ENCODE peak calls at places on chromosomes 5 and 9, in five cellular contexts. One of them, this sample, is unnamed.

GRCh38 chr5:132561601-132562000 is 4.8 kb downstream of the RAD50 start:
- DNase-seq in Right ventricle myocardium superior: no peak
- DNase-seq in tibial nerve: no peak
- DNase-seq in A673: no peak
- DNase-seq in endothelial cell: no peak
- DNase-seq in this sample: no peak

GRCh38 chr5:131413605-131414559 is 150.0 kb downstream of the CDC42SE2 start:
- DNase-seq in Right ventricle myocardium superior: no peak
- DNase-seq in tibial nerve: no peak
- DNase-seq in A673: peak; percentile 56
- DNase-seq in endothelial cell: no peak
- DNase-seq in this sample: no peak

GRCh38 chr9:109418827-109419226 is 79.3 kb downstream of the PTPN3 start:
- DNase-seq in Right ventricle myocardium superior: no peak
- DNase-seq in tibial nerve: no peak
- DNase-seq in A673: no peak
- DNase-seq in endothelial cell: no peak
- DNase-seq in this sample: no peak

GRCh38 chr9:95757026-95757425 is 118.5 kb upstream of the ERCC6L2 start:
- DNase-seq in Right ventricle myocardium superior: no peak
- DNase-seq in tibial nerve: peak; percentile 25
- DNase-seq in A673: peak; percentile 71
- DNase-seq in endothelial cell: no peak
- DNase-seq in this sample: no peak

GRCh38 chr9:96607971-96608370 is 11.7 kb downstream of the CDC14B start:
- DNase-seq in Right ventricle myocardium superior: no peak
- DNase-seq in tibial nerve: no peak
- DNase-seq in A673: no peak
- DNase-seq in endothelial cell: no peak
- DNase-seq in this sample: no peak

GRCh38 chr5:72166070-72166979 is 59.0 kb downstream of the MAP1B start:
- DNase-seq in Right ventricle myocardium superior: peak; percentile 71
- DNase-seq in tibial nerve: peak; percentile 58
- DNase-seq in A673: peak; percentile 99
- DNase-seq in endothelial cell: peak; percentile 27
- DNase-seq in this sample: no peak

GRCh38 chr9:6502399-6502798 is 89.4 kb downstream of the UHRF2 start:
- DNase-seq in Right ventricle myocardium superior: no peak
- DNase-seq in tibial nerve: no peak
- DNase-seq in A673: no peak
- DNase-seq in endothelial cell: no peak
- DNase-seq in this sample: no peak

GRCh38 chr9:33142531-33142930 is 24.6 kb downstream of the B4GALT1 start:
- DNase-seq in Right ventricle myocardium superior: no peak
- DNase-seq in tibial nerve: no peak
- DNase-seq in A673: no peak
- DNase-seq in endothelial cell: no peak
- DNase-seq in this sample: no peak

GRCh38 chr5:130549884-130550552 is 615.0 kb downstream of the HINT1 start:
- DNase-seq in Right ventricle myocardium superior: no peak
- DNase-seq in tibial nerve: no peak
- DNase-seq in A673: peak; percentile 40
- DNase-seq in endothelial cell: no peak
- DNase-seq in this sample: no peak